ENCODE peak calls at places on chromosomes 6 and 20, in eight cellular contexts. One of them, this sample, is unnamed.

GRCh38 chr6:132115714-132116366 is 164.7 kb upstream of the CCN2 start:
- DNase-seq in choroid plexus epithelial cell: no peak
- DNase-seq in brain microvascular endothelial cell: no peak
- DNase-seq in cardiac muscle cell: no peak
- DNase-seq in HL-60: no peak
- DNase-seq in GM20000: no peak
- DNase-seq in body of pancreas: no peak
- DNase-seq in MCF 10A: peak
- DNase-seq in this sample: peak

GRCh38 chr20:47665221-47665991 is 119.9 kb downstream of the SULF2 start:
- DNase-seq in choroid plexus epithelial cell: no peak
- DNase-seq in brain microvascular endothelial cell: no peak
- DNase-seq in cardiac muscle cell: no peak
- DNase-seq in HL-60: no peak
- DNase-seq in GM20000: no peak
- DNase-seq in body of pancreas: no peak
- DNase-seq in MCF 10A: peak
- DNase-seq in this sample: no peak

GRCh38 chr20:62829231-62830230 is 12.7 kb downstream of the COL9A3 start:
- DNase-seq in choroid plexus epithelial cell: no peak
- DNase-seq in brain microvascular endothelial cell: no peak
- DNase-seq in cardiac muscle cell: no peak
- DNase-seq in HL-60: no peak
- DNase-seq in GM20000: no peak
- DNase-seq in body of pancreas: no peak
- DNase-seq in MCF 10A: no peak
- DNase-seq in this sample: no peak

GRCh38 chr6:145967549-145967948 is 3.4 kb upstream of the SHPRH start:
- DNase-seq in choroid plexus epithelial cell: no peak
- DNase-seq in brain microvascular endothelial cell: no peak
- DNase-seq in cardiac muscle cell: no peak
- DNase-seq in HL-60: no peak
- DNase-seq in GM20000: no peak
- DNase-seq in body of pancreas: no peak
- DNase-seq in MCF 10A: no peak
- DNase-seq in this sample: no peak

GRCh38 chr6:51025082-51025777 is 206.6 kb downstream of the TFAP2B start:
- DNase-seq in choroid plexus epithelial cell: no peak
- DNase-seq in brain microvascular endothelial cell: peak
- DNase-seq in cardiac muscle cell: no peak
- DNase-seq in HL-60: no peak
- DNase-seq in GM20000: no peak
- DNase-seq in body of pancreas: no peak
- DNase-seq in MCF 10A: peak
- DNase-seq in this sample: peak

GRCh38 chr20:35776513-35777101 is 4.8 kb downstream of the PHF20 start:
- DNase-seq in choroid plexus epithelial cell: peak
- DNase-seq in brain microvascular endothelial cell: peak
- DNase-seq in cardiac muscle cell: peak
- DNase-seq in HL-60: no peak
- DNase-seq in GM20000: no peak
- DNase-seq in body of pancreas: peak
- DNase-seq in MCF 10A: peak
- DNase-seq in this sample: peak

GRCh38 chr6:40336296-40336695 is 250.9 kb downstream of the LRFN2 start:
- DNase-seq in choroid plexus epithelial cell: no peak
- DNase-seq in brain microvascular endothelial cell: no peak
- DNase-seq in cardiac muscle cell: no peak
- DNase-seq in HL-60: no peak
- DNase-seq in GM20000: no peak
- DNase-seq in body of pancreas: no peak
- DNase-seq in MCF 10A: no peak
- DNase-seq in this sample: no peak

GRCh38 chr20:50353289-50353961 is 156.8 kb upstream of the PTPN1 start:
- DNase-seq in choroid plexus epithelial cell: no peak
- DNase-seq in brain microvascular endothelial cell: no peak
- DNase-seq in cardiac muscle cell: no peak
- DNase-seq in HL-60: peak
- DNase-seq in GM20000: no peak
- DNase-seq in body of pancreas: no peak
- DNase-seq in MCF 10A: no peak
- DNase-seq in this sample: no peak

GRCh38 chr6:210778-211177 is 81.5 kb upstream of the DUSP22 start:
- DNase-seq in choroid plexus epithelial cell: no peak
- DNase-seq in brain microvascular endothelial cell: no peak
- DNase-seq in cardiac muscle cell: no peak
- DNase-seq in HL-60: no peak
- DNase-seq in GM20000: no peak
- DNase-seq in body of pancreas: no peak
- DNase-seq in MCF 10A: no peak
- DNase-seq in this sample: no peak

GRCh38 chr6:119240257-119241123 is 109.1 kb downstream of the MAN1A1 start:
- DNase-seq in choroid plexus epithelial cell: peak
- DNase-seq in brain microvascular endothelial cell: no peak
- DNase-seq in cardiac muscle cell: peak
- DNase-seq in HL-60: no peak
- DNase-seq in GM20000: no peak
- DNase-seq in body of pancreas: no peak
- DNase-seq in MCF 10A: no peak
- DNase-seq in this sample: no peak

GRCh38 chr6:110682460-110682853 is 132.8 kb downstream of the CDK19 start:
- DNase-seq in choroid plexus epithelial cell: peak
- DNase-seq in brain microvascular endothelial cell: peak
- DNase-seq in cardiac muscle cell: peak
- DNase-seq in HL-60: peak
- DNase-seq in GM20000: peak
- DNase-seq in body of pancreas: peak
- DNase-seq in MCF 10A: peak
- DNase-seq in this sample: peak

DNA sequence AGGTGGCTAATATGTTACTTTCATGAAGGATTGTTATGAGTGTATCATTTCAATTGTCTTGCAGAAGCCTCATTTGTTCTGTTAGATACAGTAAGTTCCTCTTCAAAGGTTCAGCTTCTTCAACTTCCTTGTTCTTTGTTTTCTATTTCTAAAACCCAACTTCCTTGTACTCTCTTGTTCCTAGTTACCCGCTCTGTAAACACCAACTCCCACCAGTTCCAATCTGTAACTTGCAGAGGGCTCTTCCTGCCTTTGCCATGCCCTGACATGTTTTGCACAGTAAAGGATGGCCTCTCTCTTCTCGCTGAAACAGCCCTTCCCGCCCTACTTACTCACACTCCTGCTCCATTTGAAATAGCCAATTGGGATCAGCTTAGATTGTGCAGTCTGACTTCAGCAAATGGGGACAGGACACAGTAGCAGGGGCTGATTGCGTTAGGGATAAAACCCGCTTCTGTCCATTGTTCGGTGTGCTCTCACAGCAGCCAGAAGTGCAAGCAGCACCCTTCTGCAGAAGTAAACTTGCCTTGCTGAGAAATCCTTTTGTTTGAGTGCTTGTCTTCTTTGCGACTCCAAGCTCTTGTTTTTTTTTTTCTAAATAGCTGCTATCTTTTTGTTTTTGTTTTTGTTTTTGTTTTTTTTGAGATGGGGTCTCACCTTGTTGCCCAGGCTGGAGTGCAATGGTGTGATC is 45.9 kb upstream of the POU5F1 start:
- DNase-seq in choroid plexus epithelial cell: no peak
- DNase-seq in brain microvascular endothelial cell: no peak
- DNase-seq in cardiac muscle cell: no peak
- DNase-seq in HL-60: peak
- DNase-seq in GM20000: no peak
- DNase-seq in body of pancreas: no peak
- DNase-seq in MCF 10A: no peak
- DNase-seq in this sample: no peak
- TF ChIP-seq CTCF in choroid plexus epithelial cell: no peak
- TF ChIP-seq CTCF in brain microvascular endothelial cell: no peak
- TF ChIP-seq CTCF in cardiac muscle cell: no peak
- TF ChIP-seq CTCF in HL-60: no peak
- TF ChIP-seq CTCF in GM20000: no peak
- TF ChIP-seq CTCF in body of pancreas: no peak
- TF ChIP-seq CTCF in MCF 10A: no peak
- TF ChIP-seq CTCF in this sample: no peak

GRCh38 chr6:108119212-108120141 is 44.9 kb upstream of the OSTM1 start:
- DNase-seq in choroid plexus epithelial cell: no peak
- DNase-seq in brain microvascular endothelial cell: no peak
- DNase-seq in cardiac muscle cell: no peak
- DNase-seq in HL-60: no peak
- DNase-seq in GM20000: peak
- DNase-seq in body of pancreas: no peak
- DNase-seq in MCF 10A: no peak
- DNase-seq in this sample: no peak
- TF ChIP-seq CTCF in choroid plexus epithelial cell: no peak
- TF ChIP-seq CTCF in brain microvascular endothelial cell: no peak
- TF ChIP-seq CTCF in cardiac muscle cell: no peak
- TF ChIP-seq CTCF in HL-60: no peak
- TF ChIP-seq CTCF in GM20000: no peak
- TF ChIP-seq CTCF in body of pancreas: no peak
- TF ChIP-seq CTCF in MCF 10A: no peak
- TF ChIP-seq CTCF in this sample: no peak

DNA sequence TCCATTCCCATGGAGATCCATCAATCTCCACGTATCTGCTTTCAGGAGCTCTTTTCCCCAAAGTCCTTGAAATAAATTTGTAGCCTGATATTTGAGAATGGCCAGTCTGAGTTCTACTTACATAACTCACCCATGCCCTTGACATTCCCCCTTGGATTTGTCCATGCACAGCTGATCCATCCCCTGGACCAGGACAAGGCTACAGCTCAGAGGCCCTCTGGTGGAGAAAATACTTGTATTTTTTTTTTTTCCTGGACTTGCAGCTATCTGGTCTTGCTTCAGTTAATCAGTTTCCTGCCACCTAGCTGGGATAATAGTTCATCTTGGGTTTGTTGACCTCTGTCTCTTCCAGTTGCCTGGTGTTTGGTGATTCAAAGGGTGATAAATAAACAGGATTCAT is 467.6 kb downstream of the DHX35 start:
- DNase-seq in choroid plexus epithelial cell: no peak
- DNase-seq in brain microvascular endothelial cell: no peak
- DNase-seq in cardiac muscle cell: no peak
- DNase-seq in HL-60: no peak
- DNase-seq in GM20000: no peak
- DNase-seq in body of pancreas: peak
- DNase-seq in MCF 10A: peak
- DNase-seq in this sample: no peak
- TF ChIP-seq CTCF in choroid plexus epithelial cell: no peak
- TF ChIP-seq CTCF in brain microvascular endothelial cell: no peak
- TF ChIP-seq CTCF in cardiac muscle cell: no peak
- TF ChIP-seq CTCF in HL-60: no peak
- TF ChIP-seq CTCF in GM20000: no peak
- TF ChIP-seq CTCF in body of pancreas: no peak
- TF ChIP-seq CTCF in MCF 10A: peak
- TF ChIP-seq CTCF in this sample: no peak

DNA sequence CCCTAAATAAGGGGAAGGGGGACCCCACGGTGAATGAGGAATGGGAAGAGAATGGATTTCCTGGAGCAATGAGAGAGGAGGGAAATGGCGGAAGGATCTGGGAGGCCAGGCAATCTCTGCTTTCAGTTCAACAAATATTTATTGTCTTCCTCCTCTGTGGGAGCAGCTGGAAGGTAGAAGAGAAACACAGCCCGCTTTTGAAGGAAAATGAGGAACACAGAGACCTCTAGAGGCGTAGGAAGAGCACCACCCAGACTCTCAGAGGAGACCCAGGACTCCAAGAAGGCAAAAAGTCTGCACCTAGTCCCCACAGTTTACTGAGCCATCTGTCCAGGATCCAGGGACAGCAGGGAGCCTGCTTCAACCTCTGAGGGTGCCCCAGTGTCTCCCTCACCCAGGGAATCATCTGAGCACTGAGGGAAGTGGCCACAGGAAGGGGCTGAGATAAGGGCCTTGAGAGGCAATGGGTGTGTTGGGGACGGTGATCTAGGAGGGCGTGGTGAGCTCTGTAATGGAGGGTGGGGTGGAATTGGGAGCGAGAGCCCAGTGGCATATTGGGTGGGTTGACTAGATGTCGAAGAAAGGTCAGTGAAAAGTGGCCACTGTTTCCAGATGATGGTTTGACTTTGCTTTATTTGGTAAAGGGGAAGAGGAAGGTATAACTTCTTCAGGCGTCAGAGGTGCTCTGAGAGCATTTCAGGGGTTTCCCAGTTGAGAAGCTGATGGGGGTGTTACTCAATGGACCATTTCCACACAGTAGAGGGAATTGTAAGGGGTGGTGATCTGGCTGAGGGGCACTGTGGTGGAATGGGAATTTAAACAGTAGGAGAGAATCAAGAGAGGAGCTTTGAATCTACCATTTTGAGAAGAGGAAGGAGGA is 610 bp downstream of the PSORS1C1 start:
- DNase-seq in choroid plexus epithelial cell: peak
- DNase-seq in brain microvascular endothelial cell: peak
- DNase-seq in cardiac muscle cell: peak
- DNase-seq in HL-60: no peak
- DNase-seq in GM20000: no peak
- DNase-seq in body of pancreas: no peak
- DNase-seq in MCF 10A: peak
- DNase-seq in this sample: peak
- TF ChIP-seq CTCF in choroid plexus epithelial cell: peak
- TF ChIP-seq CTCF in brain microvascular endothelial cell: peak
- TF ChIP-seq CTCF in cardiac muscle cell: peak
- TF ChIP-seq CTCF in HL-60: no peak
- TF ChIP-seq CTCF in GM20000: no peak
- TF ChIP-seq CTCF in body of pancreas: no peak
- TF ChIP-seq CTCF in MCF 10A: peak
- TF ChIP-seq CTCF in this sample: peak

GRCh38 chr6:57190140-57190539 is 18.0 kb downstream of the BAG2 start:
- DNase-seq in choroid plexus epithelial cell: peak
- DNase-seq in brain microvascular endothelial cell: no peak
- DNase-seq in cardiac muscle cell: peak
- DNase-seq in HL-60: no peak
- DNase-seq in GM20000: no peak
- DNase-seq in body of pancreas: no peak
- DNase-seq in MCF 10A: peak
- DNase-seq in this sample: peak
- TF ChIP-seq CTCF in choroid plexus epithelial cell: peak
- TF ChIP-seq CTCF in brain microvascular endothelial cell: peak
- TF ChIP-seq CTCF in cardiac muscle cell: peak
- TF ChIP-seq CTCF in HL-60: no peak
- TF ChIP-seq CTCF in GM20000: no peak
- TF ChIP-seq CTCF in body of pancreas: peak
- TF ChIP-seq CTCF in MCF 10A: no peak
- TF ChIP-seq CTCF in this sample: peak

GRCh38 chr20:8449120-8449519 is 317.1 kb downstream of the PLCB1 start:
- DNase-seq in choroid plexus epithelial cell: no peak
- DNase-seq in brain microvascular endothelial cell: peak
- DNase-seq in cardiac muscle cell: peak
- DNase-seq in HL-60: no peak
- DNase-seq in GM20000: no peak
- DNase-seq in body of pancreas: no peak
- DNase-seq in MCF 10A: peak
- DNase-seq in this sample: peak

GRCh38 chr20:8457978-8458377 is 325.9 kb downstream of the PLCB1 start:
- DNase-seq in choroid plexus epithelial cell: no peak
- DNase-seq in brain microvascular endothelial cell: no peak
- DNase-seq in cardiac muscle cell: no peak
- DNase-seq in HL-60: peak
- DNase-seq in GM20000: no peak
- DNase-seq in body of pancreas: peak
- DNase-seq in MCF 10A: no peak
- DNase-seq in this sample: no peak

GRCh38 chr20:8454137-8454712 is 322.2 kb downstream of the PLCB1 start:
- DNase-seq in choroid plexus epithelial cell: peak
- DNase-seq in brain microvascular endothelial cell: peak
- DNase-seq in cardiac muscle cell: peak
- DNase-seq in HL-60: peak
- DNase-seq in GM20000: peak
- DNase-seq in body of pancreas: peak
- DNase-seq in MCF 10A: peak
- DNase-seq in this sample: peak
- TF ChIP-seq CTCF in choroid plexus epithelial cell: peak
- TF ChIP-seq CTCF in brain microvascular endothelial cell: peak
- TF ChIP-seq CTCF in cardiac muscle cell: peak
- TF ChIP-seq CTCF in HL-60: peak
- TF ChIP-seq CTCF in GM20000: no peak
- TF ChIP-seq CTCF in body of pancreas: no peak
- TF ChIP-seq CTCF in MCF 10A: peak
- TF ChIP-seq CTCF in this sample: peak

This sample was measured in fibroblast of the aortic adventitia.